ENCODE peak calls at places on chromosomes 5 and 9, in five cellular contexts. One of them, this sample, is unnamed.

GRCh38 chr5:159910207-159910842 is 6.0 kb upstream of the ADRA1B start:
- DNase-seq in activated CD4-positive, alpha-beta T cell treated with anti-CD3 and anti-CD28 coated beads, Interleukin-2, amount 50 U/mL, for 1 hour: no peak
- DNase-seq in heart right ventricle: no peak
- DNase-seq in cardiac fibroblast: no peak
- DNase-seq in stimulated activated CD8-positive, alpha-beta memory T cell treated with anti-CD3 and anti-CD28 coated beads, Interleukin-15, amount 100 ng/mL, for 24 hours: no peak
- DNase-seq in this sample: no peak

GRCh38 chr5:72543365-72543764 is 36.2 kb upstream of the ZNF366 start:
- DNase-seq in activated CD4-positive, alpha-beta T cell treated with anti-CD3 and anti-CD28 coated beads, Interleukin-2, amount 50 U/mL, for 1 hour: no peak
- DNase-seq in heart right ventricle: no peak
- DNase-seq in cardiac fibroblast: peak
- DNase-seq in stimulated activated CD8-positive, alpha-beta memory T cell treated with anti-CD3 and anti-CD28 coated beads, Interleukin-15, amount 100 ng/mL, for 24 hours: no peak
- DNase-seq in this sample: peak

GRCh38 chr9:38039090-38039906 is 29.7 kb downstream of the SHB start:
- DNase-seq in activated CD4-positive, alpha-beta T cell treated with anti-CD3 and anti-CD28 coated beads, Interleukin-2, amount 50 U/mL, for 1 hour: no peak
- DNase-seq in heart right ventricle: no peak
- DNase-seq in cardiac fibroblast: peak
- DNase-seq in stimulated activated CD8-positive, alpha-beta memory T cell treated with anti-CD3 and anti-CD28 coated beads, Interleukin-15, amount 100 ng/mL, for 24 hours: no peak
- DNase-seq in this sample: no peak

GRCh38 chr9:13750061-13750460 is 470.6 kb upstream of the MPDZ start:
- DNase-seq in activated CD4-positive, alpha-beta T cell treated with anti-CD3 and anti-CD28 coated beads, Interleukin-2, amount 50 U/mL, for 1 hour: no peak
- DNase-seq in heart right ventricle: no peak
- DNase-seq in cardiac fibroblast: peak
- DNase-seq in stimulated activated CD8-positive, alpha-beta memory T cell treated with anti-CD3 and anti-CD28 coated beads, Interleukin-15, amount 100 ng/mL, for 24 hours: no peak
- DNase-seq in this sample: peak

GRCh38 chr5:9439651-9440292 is 106.1 kb downstream of the SEMA5A start:
- DNase-seq in activated CD4-positive, alpha-beta T cell treated with anti-CD3 and anti-CD28 coated beads, Interleukin-2, amount 50 U/mL, for 1 hour: no peak
- DNase-seq in heart right ventricle: peak
- DNase-seq in cardiac fibroblast: peak
- DNase-seq in stimulated activated CD8-positive, alpha-beta memory T cell treated with anti-CD3 and anti-CD28 coated beads, Interleukin-15, amount 100 ng/mL, for 24 hours: no peak
- DNase-seq in this sample: no peak

GRCh38 chr5:166285385-166285784 is 2006.1 kb upstream of the WWC1 start:
- DNase-seq in activated CD4-positive, alpha-beta T cell treated with anti-CD3 and anti-CD28 coated beads, Interleukin-2, amount 50 U/mL, for 1 hour: no peak
- DNase-seq in heart right ventricle: no peak
- DNase-seq in cardiac fibroblast: peak
- DNase-seq in stimulated activated CD8-positive, alpha-beta memory T cell treated with anti-CD3 and anti-CD28 coated beads, Interleukin-15, amount 100 ng/mL, for 24 hours: no peak
- DNase-seq in this sample: no peak

GRCh38 chr9:75891277-75892167 is 1.0 kb downstream of the PCSK5 start:
- DNase-seq in activated CD4-positive, alpha-beta T cell treated with anti-CD3 and anti-CD28 coated beads, Interleukin-2, amount 50 U/mL, for 1 hour: peak
- DNase-seq in heart right ventricle: peak
- DNase-seq in cardiac fibroblast: peak
- DNase-seq in stimulated activated CD8-positive, alpha-beta memory T cell treated with anti-CD3 and anti-CD28 coated beads, Interleukin-15, amount 100 ng/mL, for 24 hours: no peak
- DNase-seq in this sample: no peak

GRCh38 chr5:53479656-53480473 is 564 bp upstream of the FST start:
- DNase-seq in activated CD4-positive, alpha-beta T cell treated with anti-CD3 and anti-CD28 coated beads, Interleukin-2, amount 50 U/mL, for 1 hour: no peak
- DNase-seq in heart right ventricle: peak
- DNase-seq in cardiac fibroblast: peak
- DNase-seq in stimulated activated CD8-positive, alpha-beta memory T cell treated with anti-CD3 and anti-CD28 coated beads, Interleukin-15, amount 100 ng/mL, for 24 hours: no peak
- DNase-seq in this sample: no peak

GRCh38 chr9:124660341-124660801 is 110.7 kb downstream of the NR6A1 start:
- DNase-seq in activated CD4-positive, alpha-beta T cell treated with anti-CD3 and anti-CD28 coated beads, Interleukin-2, amount 50 U/mL, for 1 hour: no peak
- DNase-seq in heart right ventricle: no peak
- DNase-seq in cardiac fibroblast: peak
- DNase-seq in stimulated activated CD8-positive, alpha-beta memory T cell treated with anti-CD3 and anti-CD28 coated beads, Interleukin-15, amount 100 ng/mL, for 24 hours: no peak
- DNase-seq in this sample: no peak

GRCh38 chr5:103112910-103113309 is 7.0 kb downstream of the GIN1 start:
- DNase-seq in activated CD4-positive, alpha-beta T cell treated with anti-CD3 and anti-CD28 coated beads, Interleukin-2, amount 50 U/mL, for 1 hour: no peak
- DNase-seq in heart right ventricle: no peak
- DNase-seq in cardiac fibroblast: no peak
- DNase-seq in stimulated activated CD8-positive, alpha-beta memory T cell treated with anti-CD3 and anti-CD28 coated beads, Interleukin-15, amount 100 ng/mL, for 24 hours: no peak
- DNase-seq in this sample: no peak

GRCh38 chr5:180120221-180121101 is 48.9 kb upstream of the RNF130 start:
- DNase-seq in activated CD4-positive, alpha-beta T cell treated with anti-CD3 and anti-CD28 coated beads, Interleukin-2, amount 50 U/mL, for 1 hour: no peak
- DNase-seq in heart right ventricle: no peak
- DNase-seq in cardiac fibroblast: no peak
- DNase-seq in stimulated activated CD8-positive, alpha-beta memory T cell treated with anti-CD3 and anti-CD28 coated beads, Interleukin-15, amount 100 ng/mL, for 24 hours: no peak
- DNase-seq in this sample: no peak

GRCh38 chr5:138274189-138274853 is at the start of gene GFRA3:
- DNase-seq in activated CD4-positive, alpha-beta T cell treated with anti-CD3 and anti-CD28 coated beads, Interleukin-2, amount 50 U/mL, for 1 hour: no peak
- DNase-seq in heart right ventricle: no peak
- DNase-seq in cardiac fibroblast: peak
- DNase-seq in stimulated activated CD8-positive, alpha-beta memory T cell treated with anti-CD3 and anti-CD28 coated beads, Interleukin-15, amount 100 ng/mL, for 24 hours: no peak
- DNase-seq in this sample: no peak

GRCh38 chr9:137021979-137022619 is 5.9 kb downstream of the ABCA2 start:
- DNase-seq in activated CD4-positive, alpha-beta T cell treated with anti-CD3 and anti-CD28 coated beads, Interleukin-2, amount 50 U/mL, for 1 hour: peak
- DNase-seq in heart right ventricle: no peak
- DNase-seq in cardiac fibroblast: peak
- DNase-seq in stimulated activated CD8-positive, alpha-beta memory T cell treated with anti-CD3 and anti-CD28 coated beads, Interleukin-15, amount 100 ng/mL, for 24 hours: peak
- DNase-seq in this sample: no peak

GRCh38 chr9:2209400-2209799 is 194.3 kb downstream of the SMARCA2 start:
- DNase-seq in activated CD4-positive, alpha-beta T cell treated with anti-CD3 and anti-CD28 coated beads, Interleukin-2, amount 50 U/mL, for 1 hour: no peak
- DNase-seq in heart right ventricle: no peak
- DNase-seq in cardiac fibroblast: no peak
- DNase-seq in stimulated activated CD8-positive, alpha-beta memory T cell treated with anti-CD3 and anti-CD28 coated beads, Interleukin-15, amount 100 ng/mL, for 24 hours: no peak
- DNase-seq in this sample: no peak

GRCh38 chr5:108141676-108142075 is 240.2 kb downstream of the FBXL17 start:
- DNase-seq in activated CD4-positive, alpha-beta T cell treated with anti-CD3 and anti-CD28 coated beads, Interleukin-2, amount 50 U/mL, for 1 hour: no peak
- DNase-seq in heart right ventricle: no peak
- DNase-seq in cardiac fibroblast: no peak
- DNase-seq in stimulated activated CD8-positive, alpha-beta memory T cell treated with anti-CD3 and anti-CD28 coated beads, Interleukin-15, amount 100 ng/mL, for 24 hours: no peak
- DNase-seq in this sample: no peak

GRCh38 chr5:31638748-31639418 is at the start of gene PDZD2:
- DNase-seq in activated CD4-positive, alpha-beta T cell treated with anti-CD3 and anti-CD28 coated beads, Interleukin-2, amount 50 U/mL, for 1 hour: peak
- DNase-seq in heart right ventricle: peak
- DNase-seq in cardiac fibroblast: peak
- DNase-seq in stimulated activated CD8-positive, alpha-beta memory T cell treated with anti-CD3 and anti-CD28 coated beads, Interleukin-15, amount 100 ng/mL, for 24 hours: peak
- DNase-seq in this sample: peak

GRCh38 chr5:173629628-173630027 is 13.2 kb upstream of the BOD1 start:
- DNase-seq in activated CD4-positive, alpha-beta T cell treated with anti-CD3 and anti-CD28 coated beads, Interleukin-2, amount 50 U/mL, for 1 hour: no peak
- DNase-seq in heart right ventricle: no peak
- DNase-seq in cardiac fibroblast: no peak
- DNase-seq in stimulated activated CD8-positive, alpha-beta memory T cell treated with anti-CD3 and anti-CD28 coated beads, Interleukin-15, amount 100 ng/mL, for 24 hours: no peak
- DNase-seq in this sample: no peak

GRCh38 chr9:35277171-35277520 is 115.3 kb downstream of the UNC13B start:
- DNase-seq in activated CD4-positive, alpha-beta T cell treated with anti-CD3 and anti-CD28 coated beads, Interleukin-2, amount 50 U/mL, for 1 hour: no peak
- DNase-seq in heart right ventricle: no peak
- DNase-seq in cardiac fibroblast: peak
- DNase-seq in stimulated activated CD8-positive, alpha-beta memory T cell treated with anti-CD3 and anti-CD28 coated beads, Interleukin-15, amount 100 ng/mL, for 24 hours: no peak
- DNase-seq in this sample: no peak

GRCh38 chr5:18744990-18745590 is 1110.8 kb downstream of the TAF11L14 start:
- DNase-seq in activated CD4-positive, alpha-beta T cell treated with anti-CD3 and anti-CD28 coated beads, Interleukin-2, amount 50 U/mL, for 1 hour: peak
- DNase-seq in heart right ventricle: no peak
- DNase-seq in cardiac fibroblast: no peak
- DNase-seq in stimulated activated CD8-positive, alpha-beta memory T cell treated with anti-CD3 and anti-CD28 coated beads, Interleukin-15, amount 100 ng/mL, for 24 hours: no peak
- DNase-seq in this sample: no peak

GRCh38 chr9:112174965-112175795 is at the start of gene SUSD1:
- DNase-seq in activated CD4-positive, alpha-beta T cell treated with anti-CD3 and anti-CD28 coated beads, Interleukin-2, amount 50 U/mL, for 1 hour: peak
- DNase-seq in heart right ventricle: peak
- DNase-seq in cardiac fibroblast: no peak
- DNase-seq in stimulated activated CD8-positive, alpha-beta memory T cell treated with anti-CD3 and anti-CD28 coated beads, Interleukin-15, amount 100 ng/mL, for 24 hours: no peak
- DNase-seq in this sample: no peak

GRCh38 chr5:139100825-139101224 is 97.3 kb downstream of the SIL1 start:
- DNase-seq in activated CD4-positive, alpha-beta T cell treated with anti-CD3 and anti-CD28 coated beads, Interleukin-2, amount 50 U/mL, for 1 hour: no peak
- DNase-seq in heart right ventricle: no peak
- DNase-seq in cardiac fibroblast: peak
- DNase-seq in stimulated activated CD8-positive, alpha-beta memory T cell treated with anti-CD3 and anti-CD28 coated beads, Interleukin-15, amount 100 ng/mL, for 24 hours: no peak
- DNase-seq in this sample: peak

This sample was measured in HS-27A.